ENCODE peak calls at places on chromosome 21, in ten cellular contexts. B is skeletal muscle cell, N is esophagus muscularis mucosa, V is choroid plexus epithelial cell, F is right cardiac atrium, Q is AG04450, Y is fibroblast of the aortic adventitia, T is body of pancreas, E is tibial artery, H is heart left ventricle. I is an unnamed sample.

GRCh38 chr21:28832013-28832714 is 160.5 kb downstream of the LTN1 start:
- DNase-seq in B (no peak), N (no peak), V (peak), F (no peak), Q (no peak), Y (peak), T (no peak), E (no peak), H (no peak), I (peak)

GRCh38 chr21:37627074-37627473 is 260.5 kb downstream of the DYRK1A start:
- DNase-seq in B (no peak), N (peak), V (no peak), F (no peak), Q (no peak), Y (no peak), T (no peak), E (no peak), H (no peak), I (no peak)

GRCh38 chr21:25639167-25639921 is at the start of gene JAM2:
- DNase-seq in B (no peak), N (no peak), V (peak), F (peak), Q (no peak), Y (no peak), T (peak), E (peak), H (peak), I (peak)

GRCh38 chr21:39673736-39674135 is 61.0 kb downstream of the B3GALT5 start:
- DNase-seq in B (no peak), N (no peak), V (no peak), F (no peak), Q (no peak), Y (no peak), T (peak), E (no peak), H (no peak), I (no peak)

GRCh38 chr21:40056031-40056430 is 188.8 kb downstream of the PCP4 start:
- DNase-seq in B (no peak), N (no peak), V (no peak), F (no peak), Q (no peak), Y (no peak), T (no peak), E (no peak), H (no peak), I (no peak)

GRCh38 chr21:20882462-20883415 is 115.5 kb upstream of the NCAM2 start:
- DNase-seq in B (peak), N (no peak), V (peak), F (peak), Q (no peak), Y (peak), T (peak), E (no peak), H (no peak), I (peak)

GRCh38 chr21:38303300-38303699 is 46.5 kb downstream of the KCNJ15 start:
- DNase-seq in B (peak), N (no peak), V (peak), F (peak), Q (no peak), Y (peak), T (no peak), E (peak), H (no peak), I (no peak)

GRCh38 chr21:29168874-29169273 is 38.4 kb downstream of the MAP3K7CL start:
- DNase-seq in B (no peak), N (no peak), V (no peak), F (no peak), Q (no peak), Y (no peak), T (no peak), E (no peak), H (no peak), I (no peak)

GRCh38 chr21:27787046-27787445 is 820.2 kb upstream of the ADAMTS5 start:
- DNase-seq in B (no peak), N (no peak), V (peak), F (no peak), Q (no peak), Y (no peak), T (no peak), E (no peak), H (no peak), I (no peak)

GRCh38 chr21:36330904-36331303 is 10.9 kb downstream of the MORC3 start:
- DNase-seq in B (no peak), N (no peak), V (peak), F (peak), Q (no peak), Y (peak), T (peak), E (peak), H (no peak), I (peak)

GRCh38 chr21:37563641-37564340 is 197.2 kb downstream of the DYRK1A start:
- DNase-seq in B (peak), N (peak), V (peak), F (peak), Q (peak), Y (peak), T (peak), E (peak), H (peak), I (peak)

GRCh38 chr21:26513212-26513611 is 59.9 kb downstream of the CYYR1 start:
- DNase-seq in B (peak), N (no peak), V (peak), F (no peak), Q (no peak), Y (peak), T (no peak), E (no peak), H (no peak), I (no peak)

GRCh38 chr21:17387030-17387617 is 125.7 kb upstream of the CXADR start:
- DNase-seq in B (peak), N (no peak), V (peak), F (no peak), Q (peak), Y (peak), T (peak), E (no peak), H (peak), I (peak)

GRCh38 chr21:45562965-45563364 is 20.7 kb upstream of the SLC19A1 start:
- DNase-seq in B (no peak), N (no peak), V (peak), F (no peak), Q (no peak), Y (no peak), T (no peak), E (no peak), H (no peak), I (no peak)
- H3K4me3 ChIP-seq in B (no peak), N (no peak), V (no peak), F (no peak), Q (no peak), Y (no peak), T (no peak), E (no peak), H (no peak), I (no peak)

DNA sequence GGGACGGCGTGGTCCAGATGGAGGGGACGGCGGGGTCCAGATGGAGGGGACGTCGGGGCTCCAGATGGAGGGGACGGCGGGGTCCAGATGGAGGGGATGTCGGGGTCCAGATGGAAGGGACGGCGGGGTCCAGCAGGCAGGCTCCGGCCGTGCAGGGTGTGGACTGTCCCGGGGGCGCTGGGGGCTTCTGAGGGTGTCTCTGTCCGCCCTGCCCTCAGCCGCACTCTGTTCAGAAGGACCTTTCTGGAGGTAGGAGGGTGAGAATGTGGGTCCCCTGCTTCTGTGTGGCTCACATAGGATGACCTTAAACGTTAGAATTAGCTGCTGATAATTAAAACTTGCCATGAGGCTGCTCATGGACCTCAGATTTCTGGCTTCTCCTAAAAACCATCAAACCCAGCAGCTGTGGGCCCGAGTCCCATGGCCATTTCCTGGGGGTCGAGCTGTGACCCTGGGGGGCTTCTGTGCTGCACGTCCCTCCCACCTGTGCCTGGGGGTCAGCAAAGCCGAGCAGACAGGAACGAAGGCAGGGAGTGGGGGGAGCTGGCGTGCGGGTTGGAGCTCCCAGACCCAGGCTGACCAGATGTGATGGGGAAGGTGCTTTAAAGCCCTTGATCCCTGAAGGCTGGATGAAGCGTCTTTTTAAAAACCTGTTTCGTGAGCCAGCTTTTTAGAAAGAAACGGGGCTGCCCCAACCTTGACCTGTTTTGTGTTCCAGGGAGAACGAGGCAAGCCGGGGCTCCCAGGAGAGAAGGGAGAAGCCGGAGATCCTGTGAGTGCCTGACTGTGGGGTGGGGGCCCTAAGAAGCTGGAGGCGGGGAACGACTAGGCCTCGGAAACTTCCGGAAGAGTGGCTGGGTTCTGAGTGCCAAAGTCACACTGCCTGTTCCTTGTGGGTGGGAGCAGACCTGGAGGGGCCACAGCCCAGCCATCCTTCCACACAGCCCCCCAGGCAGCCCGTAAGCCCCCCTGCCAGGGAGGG is 7.1 kb downstream of the COL6A1 start:
- DNase-seq in B (no peak), N (no peak), V (no peak), F (no peak), Q (no peak), Y (no peak), T (no peak), E (peak), H (peak), I (no peak)
- H3K4me3 ChIP-seq in B (no peak), N (no peak), V (no peak), F (no peak), Q (no peak), Y (no peak), T (no peak), E (no peak), H (no peak), I (no peak)

GRCh38 chr21:42188663-42189062 is 30.3 kb upstream of the ABCG1 start:
- DNase-seq in B (no peak), N (peak), V (no peak), F (no peak), Q (no peak), Y (no peak), T (no peak), E (no peak), H (no peak), I (no peak)
- H3K4me3 ChIP-seq in B (no peak), N (no peak), V (no peak), F (no peak), Q (no peak), Y (no peak), T (no peak), E (no peak), H (no peak), I (no peak)

GRCh38 chr21:34745557-34746255 is 76.9 kb downstream of the CLIC6 start:
- DNase-seq in B (peak), N (no peak), V (peak), F (peak), Q (peak), Y (peak), T (peak), E (peak), H (peak), I (peak)
- H3K4me3 ChIP-seq in B (peak), N (no peak), V (peak), F (no peak), Q (peak), Y (peak), T (no peak), E (no peak), H (peak), I (no peak)

GRCh38 chr21:42340187-42340586 is 10.6 kb downstream of the TFF2 start:
- DNase-seq in B (no peak), N (no peak), V (no peak), F (no peak), Q (no peak), Y (no peak), T (no peak), E (no peak), H (no peak), I (no peak)

GRCh38 chr21:42337276-42337675 is 13.5 kb downstream of the TFF2 start:
- DNase-seq in B (no peak), N (no peak), V (no peak), F (no peak), Q (no peak), Y (no peak), T (no peak), E (no peak), H (no peak), I (no peak)

GRCh38 chr21:42336065-42336464 is 14.7 kb downstream of the TFF2 start:
- DNase-seq in B (no peak), N (no peak), V (peak), F (no peak), Q (no peak), Y (no peak), T (no peak), E (no peak), H (no peak), I (peak)

GRCh38 chr21:42338730-42339715 is 11.8 kb downstream of the TFF2 start:
- DNase-seq in B (no peak), N (no peak), V (no peak), F (no peak), Q (no peak), Y (no peak), T (no peak), E (no peak), H (no peak), I (no peak)

GRCh38 chr21:42337830-42338729 is 12.7 kb downstream of the TFF2 start:
- DNase-seq in B (no peak), N (no peak), V (peak), F (peak), Q (no peak), Y (peak), T (peak), E (peak), H (peak), I (peak)
- H3K4me3 ChIP-seq in B (no peak), N (peak), V (no peak), F (no peak), Q (no peak), Y (no peak), T (no peak), E (no peak), H (no peak), I (no peak)

DNA sequence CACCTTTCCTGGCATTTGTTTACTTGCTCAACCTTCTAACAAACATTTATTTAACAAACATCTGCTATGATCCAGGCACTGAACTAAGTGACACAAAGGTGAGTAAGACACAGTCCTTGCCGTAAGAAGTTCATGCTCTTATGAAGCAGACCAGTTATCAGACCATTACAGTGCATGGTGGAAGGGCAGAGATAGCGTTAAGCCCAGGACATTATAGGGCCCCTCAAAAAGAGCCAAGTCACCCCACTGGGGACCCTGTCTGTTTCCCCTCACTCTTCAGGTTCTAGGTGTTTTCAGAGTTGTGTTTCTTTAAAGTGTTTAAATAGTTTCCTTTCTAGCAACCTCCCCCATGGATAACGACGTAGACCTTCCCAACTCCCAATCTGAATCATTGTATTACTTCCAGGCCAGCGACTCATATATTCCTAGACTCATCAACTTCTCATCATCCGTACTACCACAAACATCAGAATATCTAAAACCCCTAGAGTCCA is 39.3 kb downstream of the TCP10L start:
- DNase-seq in B (no peak), N (peak), V (no peak), F (no peak), Q (no peak), Y (peak), T (no peak), E (no peak), H (no peak), I (no peak)
- H3K4me3 ChIP-seq in B (no peak), N (no peak), V (no peak), F (no peak), Q (no peak), Y (no peak), T (no peak), E (no peak), H (no peak), I (no peak)

DNA sequence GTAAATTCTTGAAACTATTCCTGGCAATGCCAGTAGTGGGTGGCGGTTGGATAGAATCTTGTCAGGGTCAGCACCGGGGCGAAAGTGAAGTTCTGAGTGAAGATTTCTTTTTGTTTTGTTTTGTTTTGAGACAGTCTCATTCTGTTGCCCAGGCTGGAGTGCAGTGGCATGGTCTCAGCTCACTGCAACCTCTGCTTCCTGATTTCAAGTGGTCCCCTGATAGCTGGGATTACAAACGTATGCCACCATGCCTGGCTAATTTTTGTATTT is 33.3 kb downstream of the PCNT start:
- DNase-seq in B (no peak), N (no peak), V (no peak), F (no peak), Q (no peak), Y (no peak), T (no peak), E (no peak), H (no peak), I (no peak)
- H3K4me3 ChIP-seq in B (no peak), N (no peak), V (no peak), F (no peak), Q (no peak), Y (no peak), T (no peak), E (no peak), H (no peak), I (no peak)

GRCh38 chr21:34881894-34882371 is 167.2 kb downstream of the RUNX1 start:
- DNase-seq in B (no peak), N (peak), V (peak), F (no peak), Q (peak), Y (peak), T (no peak), E (no peak), H (no peak), I (no peak)

GRCh38 chr21:34883501-34884271 is 165.4 kb downstream of the RUNX1 start:
- DNase-seq in B (no peak), N (peak), V (no peak), F (no peak), Q (no peak), Y (no peak), T (no peak), E (no peak), H (no peak), I (no peak)

GRCh38 chr21:34884346-34884929 is 164.7 kb downstream of the RUNX1 start:
- DNase-seq in B (no peak), N (peak), V (no peak), F (no peak), Q (no peak), Y (no peak), T (no peak), E (no peak), H (no peak), I (no peak)

GRCh38 chr21:34881421-34881820 is 167.7 kb downstream of the RUNX1 start:
- DNase-seq in B (no peak), N (peak), V (peak), F (no peak), Q (no peak), Y (peak), T (no peak), E (no peak), H (no peak), I (no peak)

GRCh38 chr21:34882719-34883131 is 166.4 kb downstream of the RUNX1 start:
- DNase-seq in B (no peak), N (no peak), V (no peak), F (no peak), Q (no peak), Y (no peak), T (no peak), E (no peak), H (no peak), I (no peak)
- H3K4me3 ChIP-seq in B (peak), N (no peak), V (peak), F (no peak), Q (peak), Y (peak), T (no peak), E (no peak), H (no peak), I (no peak)

DNA sequence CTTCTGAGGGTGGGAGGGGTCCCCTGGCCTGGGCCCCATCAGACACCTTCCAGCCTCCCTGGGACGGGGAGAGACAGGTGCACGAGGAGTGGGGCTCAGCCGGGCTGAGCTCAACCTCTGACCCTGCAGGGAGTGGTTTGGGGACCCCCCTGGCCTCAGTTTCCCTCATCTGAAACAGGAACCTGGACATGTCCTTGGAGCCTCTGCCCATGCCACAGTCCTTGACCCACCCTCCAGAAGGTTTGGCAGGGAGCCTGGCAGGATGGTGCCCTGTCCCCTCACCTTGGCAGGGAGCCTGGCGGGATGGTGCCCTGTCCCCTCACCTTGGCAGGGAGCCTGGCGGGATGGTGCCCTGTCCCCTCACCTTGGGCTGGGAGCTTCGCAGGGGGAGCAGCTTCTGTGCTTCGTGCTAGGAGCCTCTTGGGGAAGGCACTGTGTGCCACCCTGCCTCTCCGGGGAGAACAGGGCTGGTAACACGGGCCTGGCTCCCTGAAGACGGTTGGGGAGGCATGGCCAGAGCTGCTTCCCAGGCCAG is 58.3 kb downstream of the SLX9 start:
- DNase-seq in B (no peak), N (no peak), V (no peak), F (peak), Q (no peak), Y (no peak), T (no peak), E (no peak), H (no peak), I (no peak)
- H3K4me3 ChIP-seq in B (no peak), N (no peak), V (no peak), F (no peak), Q (no peak), Y (no peak), T (no peak), E (no peak), H (no peak), I (no peak)

I was measured in mesendoderm.